ENCODE peak calls at places on chromosomes 12 and 14, in four cellular contexts. H, B, V and E are unnamed samples.

GRCh38 chr14:104802120-104802912 is 1.4 kb downstream of the ZBTB42 start:
- DNase-seq in V (no peak), B (no peak), H (no peak), E (no peak)

GRCh38 chr14:102063808-102064429 is 22.9 kb downstream of the HSP90AA1 start:
- DNase-seq in V (no peak), B (no peak), H (no peak), E (no peak)

GRCh38 chr14:20630340-20631022 is 11.0 kb downstream of the OR6S1 start:
- DNase-seq in H (no peak), B (no peak), V (no peak), E (no peak)

GRCh38 chr12:112839386-112839972 is 47.9 kb downstream of the RPH3A start:
- DNase-seq in V (peak), B (no peak), H (peak), E (peak)

GRCh38 chr12:127401005-127401404 is 866.0 kb upstream of the TMEM132C start:
- DNase-seq in V (peak), H (no peak), B (no peak), E (no peak)

GRCh38 chr14:102442241-102443211 is 67.0 kb downstream of the ANKRD9 start:
- DNase-seq in B (no peak), H (no peak), V (no peak), E (no peak)

GRCh38 chr12:56188116-56188785 is 1.0 kb downstream of the SMARCC2 start:
- DNase-seq in H (no peak), B (no peak), V (no peak), E (no peak)

GRCh38 chr14:77000340-77001235 is 27.9 kb downstream of the IRF2BPL start:
- DNase-seq in B (no peak), H (no peak), V (peak), E (no peak)

GRCh38 chr12:95908573-95908972 is 33.8 kb downstream of the CCDC38 start:
- DNase-seq in H (peak), V (no peak), B (no peak), E (no peak)

GRCh38 chr14:43789458-43789857 is 717.6 kb downstream of the FSCB start:
- DNase-seq in V (no peak), H (no peak), B (no peak), E (no peak)

GRCh38 chr12:49707812-49708147 is 575 bp upstream of the FMNL3 start:
- DNase-seq in B (no peak), H (no peak), V (no peak), E (no peak)

GRCh38 chr14:68628605-68629310 is 164.1 kb downstream of the ZFP36L1 start:
- DNase-seq in V (peak), B (no peak), H (no peak), E (no peak)

GRCh38 chr12:89427508-89428156 is 75.3 kb upstream of the DUSP6 start:
- DNase-seq in H (no peak), B (no peak), V (peak), E (no peak)

GRCh38 chr12:60693019-60693626 is 1097.3 kb downstream of the SLC16A7 start:
- DNase-seq in H (no peak), B (no peak), V (no peak), E (no peak)

GRCh38 chr12:17148706-17149105 is 542.7 kb upstream of the LMO3 start:
- DNase-seq in H (no peak), V (no peak), B (no peak), E (no peak)

GRCh38 chr14:22268875-22269274 is 320.1 kb downstream of the DAD1 start:
- DNase-seq in B (no peak), V (peak), H (no peak), E (no peak)

GRCh38 chr12:124968656-124969055 is 20.3 kb downstream of the DHX37 start:
- DNase-seq in V (no peak), H (no peak), B (no peak), E (no peak)

GRCh38 chr14:100534528-100535286 is 52.5 kb downstream of the BEGAIN start:
- DNase-seq in H (no peak), V (no peak), B (peak), E (no peak)

GRCh38 chr12:46921048-46921753 is 95.4 kb upstream of the SLC38A4 start:
- DNase-seq in V (peak), B (no peak), H (peak), E (no peak)

GRCh38 chr12:12007001-12007712 is 63.6 kb upstream of the BCL2L14 start:
- DNase-seq in B (no peak), V (peak), H (no peak), E (no peak)

GRCh38 chr14:95490127-95490526 is 26.3 kb downstream of the SYNE3 start:
- DNase-seq in V (no peak), B (no peak), H (no peak), E (no peak)

GRCh38 chr12:3366451-3367155 is 124.4 kb upstream of the PRMT8 start:
- DNase-seq in V (no peak), H (no peak), B (no peak), E (no peak)